ENCODE peak calls at places on chromosomes 7 and 10, in five cellular contexts. W is stimulated activated CD8-positive, alpha-beta memory T cell treated with anti-CD3 and anti-CD28 coated beads, Interleukin-2, amount 100 ng/mL, for 48 hours; Z is upper lobe of left lung; L is NCI-H2171; B is activated effector memory CD4-positive, alpha-beta T cell treated with anti-CD3 and anti-CD28 coated beads, Interleukin-2, amount 50 U/mL, for 16 hours. R is an unnamed sample.

GRCh38 chr7:69365588-69366241 is 232.6 kb upstream of the AUTS2 start:
- DNase-seq in W (no peak), Z (no peak), L (peak; percentile 50), B (no peak), R (no peak)

GRCh38 chr7:26151650-26151952 is 397 bp upstream of the NFE2L3 start:
- DNase-seq in W (no peak), Z (no peak), L (no peak), B (no peak), R (no peak)

GRCh38 chr10:60729106-60729505 is 49.2 kb upstream of the CDK1 start:
- DNase-seq in W (no peak), Z (no peak), L (no peak), B (no peak), R (no peak)

GRCh38 chr7:132578050-132578370 is 1.7 kb upstream of the PLXNA4 start:
- DNase-seq in W (no peak), Z (no peak), L (no peak), B (no peak), R (no peak)

GRCh38 chr10:122325235-122325634 is 49.3 kb upstream of the PLEKHA1 start:
- DNase-seq in W (no peak), Z (no peak), L (no peak), B (no peak), R (no peak)

GRCh38 chr7:140084972-140085371 is 22.2 kb upstream of the PARP12 start:
- DNase-seq in W (no peak), Z (peak; percentile 46), L (no peak), B (peak; percentile 76), R (no peak)

GRCh38 chr7:67453580-67453979 is 456.9 kb downstream of the TYW1 start:
- DNase-seq in W (no peak), Z (no peak), L (no peak), B (no peak), R (no peak)

GRCh38 chr7:6106140-6106904 is 75.1 kb downstream of the ANKRD61 start:
- DNase-seq in W (no peak), Z (peak; percentile 31), L (no peak), B (peak; percentile 76), R (no peak)

GRCh38 chr10:78543749-78544446 is 510.2 kb downstream of the RPS24 start:
- DNase-seq in W (no peak), Z (peak; percentile 35), L (no peak), B (no peak), R (no peak)

GRCh38 chr10:108598320-108598695 is 1325.0 kb downstream of the XPNPEP1 start:
- DNase-seq in W (no peak), Z (no peak), L (no peak), B (no peak), R (no peak)

GRCh38 chr7:33921216-33921938 is 16.0 kb downstream of the BMPER start:
- DNase-seq in W (no peak), Z (no peak), L (no peak), B (no peak), R (no peak)

GRCh38 chr7:33418251-33418701 is 288.9 kb downstream of the BBS9 start:
- DNase-seq in W (no peak), Z (no peak), L (no peak), B (no peak), R (no peak)

GRCh38 chr10:47025253-47025539 is 114.0 kb downstream of the PTPN20 start:
- DNase-seq in W (no peak), Z (peak; percentile 15), L (no peak), B (peak; percentile 59), R (no peak)

GRCh38 chr10:35079763-35080162 is 10.4 kb downstream of the CUL2 start:
- DNase-seq in W (no peak), Z (no peak), L (no peak), B (no peak), R (no peak)

GRCh38 chr7:23410446-23411183 is 59.7 kb downstream of the IGF2BP3 start:
- DNase-seq in W (no peak), Z (no peak), L (no peak), B (no peak), R (no peak)

GRCh38 chr7:93146465-93147127 is 1.6 kb downstream of the SAMD9L start:
- DNase-seq in W (no peak), Z (peak; percentile 29), L (no peak), B (no peak), R (no peak)

GRCh38 chr7:10588084-10588483 is 385.6 kb upstream of the PHF14 start:
- DNase-seq in W (no peak), Z (no peak), L (no peak), B (no peak), R (no peak)

GRCh38 chr7:73831656-73832579 is 1.1 kb downstream of the CLDN4 start:
- DNase-seq in W (no peak), Z (peak; percentile 90), L (peak; percentile 51), B (no peak), R (no peak)

GRCh38 chr10:86721232-86721631 is 35.2 kb upstream of the BMPR1A start:
- DNase-seq in W (no peak), Z (no peak), L (no peak), B (no peak), R (no peak)

GRCh38 chr10:133237241-133238065 is at the start of gene VENTX:
- DNase-seq in W (no peak), Z (no peak), L (no peak), B (no peak), R (no peak)

GRCh38 chr10:130141460-130141859 is 5.3 kb downstream of the GLRX3 start:
- DNase-seq in W (no peak), Z (no peak), L (no peak), B (no peak), R (no peak)

GRCh38 chr10:131795761-131796160 is 105.0 kb upstream of the PPP2R2D start:
- DNase-seq in W (no peak), Z (no peak), L (no peak), B (no peak), R (no peak)